ENCODE peak calls at places on chromosome 13, in seven cellular contexts. One of them, this sample, is unnamed.

GRCh38 chr13:113952151-113952982 is 21.5 kb downstream of the C13orf46 start:
- DNase-seq in heart left ventricle: no peak
- DNase-seq in IMR-90: no peak
- DNase-seq in uterus: no peak
- DNase-seq in cardiac muscle cell: no peak
- DNase-seq in psoas muscle: peak
- DNase-seq in neural progenitor cell: no peak
- DNase-seq in this sample: no peak

GRCh38 chr13:94917814-94918213 is 205.5 kb upstream of the SOX21 start:
- DNase-seq in heart left ventricle: no peak
- DNase-seq in cardiac muscle cell: peak
- DNase-seq in uterus: no peak
- DNase-seq in IMR-90: no peak
- DNase-seq in psoas muscle: no peak
- DNase-seq in neural progenitor cell: peak
- DNase-seq in this sample: no peak

GRCh38 chr13:113816925-113817859 is 46.7 kb downstream of the GAS6 start:
- DNase-seq in IMR-90: peak
- DNase-seq in uterus: peak
- DNase-seq in neural progenitor cell: peak
- DNase-seq in cardiac muscle cell: peak
- DNase-seq in psoas muscle: peak
- DNase-seq in heart left ventricle: peak
- DNase-seq in this sample: peak

GRCh38 chr13:113393226-113393571 is 29.3 kb upstream of the GRTP1 start:
- DNase-seq in neural progenitor cell: no peak
- DNase-seq in uterus: no peak
- DNase-seq in cardiac muscle cell: no peak
- DNase-seq in psoas muscle: no peak
- DNase-seq in heart left ventricle: no peak
- DNase-seq in IMR-90: no peak
- DNase-seq in this sample: peak

GRCh38 chr13:91722267-91722884 is 324.0 kb downstream of the GPC5 start:
- DNase-seq in cardiac muscle cell: peak
- DNase-seq in IMR-90: peak
- DNase-seq in uterus: no peak
- DNase-seq in neural progenitor cell: peak
- DNase-seq in heart left ventricle: no peak
- DNase-seq in psoas muscle: no peak
- DNase-seq in this sample: no peak

GRCh38 chr13:112605531-112605990 is 17.6 kb upstream of the TUBGCP3 start:
- DNase-seq in neural progenitor cell: no peak
- DNase-seq in uterus: no peak
- DNase-seq in cardiac muscle cell: no peak
- DNase-seq in IMR-90: no peak
- DNase-seq in heart left ventricle: no peak
- DNase-seq in psoas muscle: no peak
- DNase-seq in this sample: no peak

GRCh38 chr13:72004236-72004635 is 137.2 kb upstream of the DACH1 start:
- DNase-seq in IMR-90: no peak
- DNase-seq in psoas muscle: no peak
- DNase-seq in uterus: no peak
- DNase-seq in heart left ventricle: no peak
- DNase-seq in cardiac muscle cell: no peak
- DNase-seq in neural progenitor cell: no peak
- DNase-seq in this sample: no peak

GRCh38 chr13:85616275-85616674 is 182.9 kb downstream of the SLITRK6 start:
- DNase-seq in cardiac muscle cell: no peak
- DNase-seq in heart left ventricle: no peak
- DNase-seq in neural progenitor cell: no peak
- DNase-seq in uterus: no peak
- DNase-seq in psoas muscle: no peak
- DNase-seq in IMR-90: peak
- DNase-seq in this sample: no peak

GRCh38 chr13:27372896-27373295 is 51.5 kb upstream of the GTF3A start:
- DNase-seq in uterus: no peak
- DNase-seq in neural progenitor cell: peak
- DNase-seq in IMR-90: peak
- DNase-seq in heart left ventricle: no peak
- DNase-seq in psoas muscle: no peak
- DNase-seq in cardiac muscle cell: peak
- DNase-seq in this sample: no peak

GRCh38 chr13:24985102-24985501 is 110.8 kb upstream of the PABPC3 start:
- DNase-seq in heart left ventricle: no peak
- DNase-seq in psoas muscle: no peak
- DNase-seq in neural progenitor cell: peak
- DNase-seq in uterus: no peak
- DNase-seq in IMR-90: no peak
- DNase-seq in cardiac muscle cell: no peak
- DNase-seq in this sample: no peak

GRCh38 chr13:52938065-52938464 is 89.6 kb upstream of the PCDH8 start:
- DNase-seq in IMR-90: no peak
- DNase-seq in cardiac muscle cell: no peak
- DNase-seq in psoas muscle: no peak
- DNase-seq in uterus: no peak
- DNase-seq in neural progenitor cell: no peak
- DNase-seq in heart left ventricle: no peak
- DNase-seq in this sample: no peak

GRCh38 chr13:62333466-62333865 is 917.8 kb upstream of the PCDH20 start:
- DNase-seq in heart left ventricle: no peak
- DNase-seq in cardiac muscle cell: no peak
- DNase-seq in psoas muscle: no peak
- DNase-seq in neural progenitor cell: no peak
- DNase-seq in IMR-90: no peak
- DNase-seq in uterus: no peak
- DNase-seq in this sample: no peak

GRCh38 chr13:23751195-23751594 is 138.0 kb downstream of the MIPEP start:
- DNase-seq in neural progenitor cell: no peak
- DNase-seq in cardiac muscle cell: no peak
- DNase-seq in IMR-90: peak
- DNase-seq in psoas muscle: no peak
- DNase-seq in uterus: no peak
- DNase-seq in heart left ventricle: no peak
- DNase-seq in this sample: no peak

GRCh38 chr13:44758595-44759221 is 182.6 kb upstream of the TSC22D1 start:
- DNase-seq in IMR-90: peak
- DNase-seq in psoas muscle: no peak
- DNase-seq in neural progenitor cell: no peak
- DNase-seq in heart left ventricle: no peak
- DNase-seq in cardiac muscle cell: peak
- DNase-seq in uterus: no peak
- DNase-seq in this sample: no peak

GRCh38 chr13:87754097-87754496 is 82.9 kb downstream of the SLITRK5 start:
- DNase-seq in heart left ventricle: no peak
- DNase-seq in uterus: no peak
- DNase-seq in IMR-90: no peak
- DNase-seq in cardiac muscle cell: no peak
- DNase-seq in neural progenitor cell: no peak
- DNase-seq in psoas muscle: no peak
- DNase-seq in this sample: no peak

GRCh38 chr13:32537580-32538233 is 888 bp downstream of the N4BP2L2 start:
- DNase-seq in uterus: peak
- DNase-seq in heart left ventricle: peak
- DNase-seq in cardiac muscle cell: no peak
- DNase-seq in psoas muscle: peak
- DNase-seq in IMR-90: no peak
- DNase-seq in neural progenitor cell: no peak
- DNase-seq in this sample: peak

GRCh38 chr13:27283906-27284523 is 13.4 kb downstream of the RASL11A start:
- DNase-seq in heart left ventricle: no peak
- DNase-seq in neural progenitor cell: no peak
- DNase-seq in IMR-90: no peak
- DNase-seq in psoas muscle: no peak
- DNase-seq in cardiac muscle cell: peak
- DNase-seq in uterus: no peak
- DNase-seq in this sample: peak

GRCh38 chr13:31274345-31274870 is 74.6 kb downstream of the B3GLCT start:
- DNase-seq in cardiac muscle cell: peak
- DNase-seq in neural progenitor cell: no peak
- DNase-seq in psoas muscle: no peak
- DNase-seq in heart left ventricle: no peak
- DNase-seq in uterus: no peak
- DNase-seq in IMR-90: peak
- DNase-seq in this sample: no peak

GRCh38 chr13:59394526-59394925 is 769.2 kb downstream of the DIAPH3 start:
- DNase-seq in psoas muscle: no peak
- DNase-seq in IMR-90: no peak
- DNase-seq in uterus: no peak
- DNase-seq in neural progenitor cell: no peak
- DNase-seq in heart left ventricle: no peak
- DNase-seq in cardiac muscle cell: no peak
- DNase-seq in this sample: no peak

GRCh38 chr13:62875118-62875640 is 1459.5 kb upstream of the PCDH20 start:
- DNase-seq in IMR-90: no peak
- DNase-seq in uterus: no peak
- DNase-seq in psoas muscle: no peak
- DNase-seq in neural progenitor cell: no peak
- DNase-seq in cardiac muscle cell: no peak
- DNase-seq in heart left ventricle: no peak
- DNase-seq in this sample: no peak

GRCh38 chr13:41388143-41388881 is 69.0 kb upstream of the RGCC start:
- DNase-seq in neural progenitor cell: no peak
- DNase-seq in IMR-90: no peak
- DNase-seq in uterus: no peak
- DNase-seq in psoas muscle: no peak
- DNase-seq in heart left ventricle: peak
- DNase-seq in cardiac muscle cell: no peak
- DNase-seq in this sample: no peak

GRCh38 chr13:90049989-90050671 is 1297.4 kb upstream of the MIR17HG start:
- DNase-seq in psoas muscle: no peak
- DNase-seq in cardiac muscle cell: no peak
- DNase-seq in uterus: no peak
- DNase-seq in heart left ventricle: no peak
- DNase-seq in IMR-90: no peak
- DNase-seq in neural progenitor cell: no peak
- DNase-seq in this sample: no peak
- TF ChIP-seq CTCF in psoas muscle: no peak
- TF ChIP-seq CTCF in cardiac muscle cell: no peak
- TF ChIP-seq CTCF in uterus: no peak
- TF ChIP-seq CTCF in heart left ventricle: no peak
- TF ChIP-seq CTCF in IMR-90: no peak
- TF ChIP-seq CTCF in neural progenitor cell: no peak
- TF ChIP-seq CTCF in this sample: no peak

DNA sequence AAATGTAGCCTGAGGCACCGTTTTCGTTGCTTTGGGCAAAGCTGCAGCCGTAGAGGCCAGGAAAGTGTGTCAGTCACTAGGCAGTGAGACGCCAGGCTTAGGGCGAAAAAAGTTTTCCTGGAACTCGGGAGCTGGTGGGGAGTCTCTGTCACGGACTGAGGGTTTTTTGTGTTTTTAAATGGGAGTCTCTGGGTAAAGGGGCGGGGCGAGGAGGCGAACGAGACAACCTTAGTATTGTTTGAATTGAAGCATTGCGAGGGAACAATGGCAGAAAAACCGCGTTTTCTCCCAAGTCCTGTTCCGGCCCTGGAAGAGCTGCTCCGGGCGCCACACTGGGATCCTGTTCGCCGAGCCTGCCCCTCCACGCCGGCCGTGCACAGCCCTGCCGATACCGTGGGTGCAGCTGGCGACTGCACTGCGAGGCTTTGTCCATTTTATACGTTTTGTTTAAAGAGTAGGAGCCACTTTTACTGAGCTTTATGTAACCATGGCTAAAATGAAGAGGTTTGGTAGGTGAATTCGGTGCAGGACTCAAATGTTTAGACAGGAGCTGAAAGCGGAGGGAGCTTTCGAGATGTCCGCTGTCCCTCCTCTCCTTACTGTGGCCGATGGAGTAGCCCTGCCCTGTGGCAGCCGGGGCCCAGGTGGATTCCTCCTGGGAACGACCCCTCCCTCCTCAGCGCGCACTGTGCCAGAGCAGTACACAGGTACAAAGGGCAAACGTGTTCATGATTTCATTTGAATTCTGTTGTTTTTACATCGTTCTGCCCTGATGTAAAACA is 1.5 kb downstream of the COL4A2 start:
- DNase-seq in neural progenitor cell: peak
- DNase-seq in IMR-90: no peak
- DNase-seq in uterus: peak
- DNase-seq in cardiac muscle cell: peak
- DNase-seq in psoas muscle: no peak
- DNase-seq in heart left ventricle: peak
- DNase-seq in this sample: no peak
- H3K4me3 ChIP-seq in neural progenitor cell: peak
- H3K4me3 ChIP-seq in IMR-90: peak
- H3K4me3 ChIP-seq in uterus: peak
- H3K4me3 ChIP-seq in cardiac muscle cell: peak
- H3K4me3 ChIP-seq in psoas muscle: peak
- H3K4me3 ChIP-seq in heart left ventricle: peak
- H3K4me3 ChIP-seq in this sample: peak

GRCh38 chr13:76720416-76720815 is 165.8 kb downstream of the KCTD12 start:
- DNase-seq in psoas muscle: no peak
- DNase-seq in uterus: no peak
- DNase-seq in heart left ventricle: no peak
- DNase-seq in neural progenitor cell: no peak
- DNase-seq in IMR-90: no peak
- DNase-seq in cardiac muscle cell: no peak
- DNase-seq in this sample: no peak

GRCh38 chr13:76720827-76721226 is 165.4 kb downstream of the KCTD12 start:
- DNase-seq in heart left ventricle: no peak
- DNase-seq in IMR-90: no peak
- DNase-seq in psoas muscle: no peak
- DNase-seq in cardiac muscle cell: no peak
- DNase-seq in neural progenitor cell: no peak
- DNase-seq in uterus: no peak
- DNase-seq in this sample: no peak

GRCh38 chr13:76725211-76725610 is 161.0 kb downstream of the KCTD12 start:
- DNase-seq in cardiac muscle cell: peak
- DNase-seq in heart left ventricle: no peak
- DNase-seq in IMR-90: peak
- DNase-seq in uterus: no peak
- DNase-seq in psoas muscle: no peak
- DNase-seq in neural progenitor cell: no peak
- DNase-seq in this sample: no peak

GRCh38 chr13:76723551-76724232 is 162.5 kb downstream of the KCTD12 start:
- DNase-seq in heart left ventricle: peak
- DNase-seq in psoas muscle: no peak
- DNase-seq in cardiac muscle cell: peak
- DNase-seq in neural progenitor cell: peak
- DNase-seq in IMR-90: peak
- DNase-seq in uterus: no peak
- DNase-seq in this sample: no peak

DNA sequence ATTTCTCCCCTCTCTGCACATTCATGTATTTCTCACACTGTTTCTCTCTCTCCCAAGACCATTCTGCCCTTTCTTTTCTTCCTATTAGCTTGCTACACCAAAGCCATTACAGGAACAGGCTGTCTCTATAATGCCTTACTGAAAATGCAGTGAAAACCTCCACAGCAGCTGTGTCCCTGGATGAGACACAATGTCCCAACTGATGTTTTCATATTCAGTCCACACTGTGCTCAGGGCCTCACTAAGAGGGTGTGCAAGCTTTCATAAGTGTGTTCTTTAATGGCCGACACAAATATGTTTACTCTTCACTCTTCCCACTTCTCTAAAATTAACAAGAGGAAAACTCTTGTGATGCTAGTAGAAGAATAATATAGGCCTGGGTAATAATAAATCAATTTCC is 163.4 kb downstream of the KCTD12 start:
- DNase-seq in uterus: no peak
- DNase-seq in IMR-90: no peak
- DNase-seq in cardiac muscle cell: no peak
- DNase-seq in psoas muscle: no peak
- DNase-seq in neural progenitor cell: no peak
- DNase-seq in heart left ventricle: no peak
- DNase-seq in this sample: no peak
- H3K27ac ChIP-seq in uterus: no peak
- H3K27ac ChIP-seq in IMR-90: peak
- H3K27ac ChIP-seq in cardiac muscle cell: no peak
- H3K27ac ChIP-seq in psoas muscle: no peak
- H3K27ac ChIP-seq in neural progenitor cell: no peak
- H3K27ac ChIP-seq in heart left ventricle: no peak
- H3K27ac ChIP-seq in this sample: no peak

GRCh38 chr13:76886292-76887061 is at the start of gene KCTD12:
- DNase-seq in cardiac muscle cell: peak
- DNase-seq in IMR-90: peak
- DNase-seq in neural progenitor cell: peak
- DNase-seq in uterus: peak
- DNase-seq in psoas muscle: peak
- DNase-seq in heart left ventricle: peak
- DNase-seq in this sample: peak
- TF ChIP-seq CTCF in cardiac muscle cell: peak
- TF ChIP-seq CTCF in IMR-90: peak
- TF ChIP-seq CTCF in neural progenitor cell: peak
- TF ChIP-seq CTCF in uterus: peak
- TF ChIP-seq CTCF in psoas muscle: peak
- TF ChIP-seq CTCF in heart left ventricle: no peak
- TF ChIP-seq CTCF in this sample: peak